ENCODE peak calls at places on chromosomes 16 and 17, in five cellular contexts. T, I, E, W and P are unnamed samples.

GRCh38 chr17:63445571-63446217 is 412 bp downstream of the CYB561 start:
- DNase-seq in E (peak), T (peak), I (peak), W (no peak), P (peak)

GRCh38 chr16:68367034-68367433 is 56.2 kb downstream of the PRMT7 start:
- DNase-seq in I (peak), T (peak), E (no peak), W (peak), P (peak)

GRCh38 chr17:208429-208828 is 27.0 kb upstream of the DOC2B start:
- DNase-seq in E (no peak), W (no peak), I (no peak), T (no peak), P (no peak)

GRCh38 chr16:86432691-86433090 is 77.6 kb upstream of the FOXF1 start:
- DNase-seq in E (no peak), W (no peak), I (peak), T (peak), P (no peak)

GRCh38 chr17:81018044-81018802 is 16.7 kb upstream of the BAIAP2 start:
- DNase-seq in W (no peak), T (peak), E (peak), I (peak), P (peak)

GRCh38 chr17:31491794-31492171 is 100.3 kb downstream of the RAB11FIP4 start:
- DNase-seq in W (peak), I (no peak), E (no peak), T (no peak), P (no peak)

GRCh38 chr17:41654908-41655607 is 30.7 kb upstream of the KRT17 start:
- DNase-seq in E (no peak), I (no peak), W (no peak), T (no peak), P (no peak)

GRCh38 chr17:35073991-35074627 is 10.6 kb upstream of the RFFL start:
- DNase-seq in W (no peak), E (no peak), I (no peak), T (no peak), P (no peak)

GRCh38 chr17:4715071-4715749 is 4.8 kb downstream of the ARRB2 start:
- DNase-seq in T (no peak), E (no peak), W (no peak), I (no peak), P (no peak)

GRCh38 chr17:70636517-70637133 is 467.3 kb downstream of the KCNJ2 start:
- DNase-seq in W (peak), T (peak), I (peak), E (peak), P (peak)

GRCh38 chr16:64910351-64910750 is 211.5 kb downstream of the CDH11 start:
- DNase-seq in W (no peak), I (peak), E (no peak), T (peak), P (peak)

GRCh38 chr17:50102164-50102991 is 7.2 kb downstream of the PDK2 start:
- DNase-seq in W (no peak), I (no peak), E (no peak), T (no peak), P (no peak)

GRCh38 chr16:8832383-8833100 is 34.9 kb downstream of the PMM2 start:
- DNase-seq in I (no peak), T (peak), E (no peak), W (no peak), P (no peak)

GRCh38 chr17:9968881-9969280 is 63.8 kb upstream of the RCVRN start:
- DNase-seq in W (no peak), T (no peak), E (no peak), I (peak), P (peak)

GRCh38 chr16:46911650-46912049 is 27.5 kb downstream of the GPT2 start:
- DNase-seq in W (no peak), E (no peak), T (no peak), I (no peak), P (no peak)

GRCh38 chr16:68993885-68994284 is 111.6 kb upstream of the HAS3 start:
- DNase-seq in W (no peak), E (no peak), I (peak), T (no peak), P (peak)

GRCh38 chr17:77246110-77247047 is 105.6 kb downstream of the SEC14L1 start:
- DNase-seq in T (no peak), E (peak), W (peak), I (no peak), P (no peak)

GRCh38 chr16:27313422-27314160 is at the start of gene IL4R:
- DNase-seq in W (peak), E (peak), I (peak), T (peak), P (peak)

GRCh38 chr16:64993464-64993863 is 128.4 kb downstream of the CDH11 start:
- DNase-seq in E (no peak), I (no peak), W (no peak), T (no peak), P (no peak)

GRCh38 chr16:89658221-89658879 is 714 bp downstream of the SPATA33 start:
- DNase-seq in I (peak), E (no peak), T (peak), W (peak), P (peak)

GRCh38 chr16:84773312-84773711 is 46.5 kb upstream of the CRISPLD2 start:
- DNase-seq in T (no peak), W (no peak), I (no peak), E (no peak), P (no peak)

GRCh38 chr16:13307255-13307654 is 405.9 kb downstream of the SHISA9 start:
- DNase-seq in E (no peak), W (no peak), T (no peak), I (peak), P (peak)

GRCh38 chr17:73324711-73325526 is 13.1 kb upstream of the CDC42EP4 start:
- DNase-seq in T (no peak), I (no peak), E (no peak), W (no peak), P (no peak)

GRCh38 chr17:63082273-63082861 is 116.3 kb downstream of the TANC2 start:
- DNase-seq in I (peak), T (no peak), W (no peak), E (peak), P (peak)

GRCh38 chr16:27600386-27600785 is 50.4 kb downstream of the KATNIP start:
- DNase-seq in W (no peak), E (no peak), T (peak), I (no peak), P (no peak)

GRCh38 chr17:11332706-11333105 is 91.7 kb downstream of the SHISA6 start:
- DNase-seq in T (no peak), I (no peak), E (no peak), W (no peak), P (no peak)

GRCh38 chr17:67212716-67213417 is 32.1 kb downstream of the HELZ start:
- DNase-seq in W (no peak), E (no peak), T (no peak), I (peak), P (peak)

GRCh38 chr16:4506450-4506849 is 30.3 kb downstream of the HMOX2 start:
- DNase-seq in E (peak), I (peak), T (peak), W (peak), P (peak)

GRCh38 chr17:19284005-19284959 is 47.1 kb downstream of the EPN2 start:
- DNase-seq in W (peak), E (peak), I (no peak), T (no peak), P (no peak)

GRCh38 chr16:6674071-6674470 is 658.6 kb upstream of the RBFOX1 start:
- DNase-seq in T (no peak), I (no peak), E (no peak), W (no peak), P (no peak)

GRCh38 chr16:67396775-67397450 is 3.6 kb upstream of the TPPP3 start:
- DNase-seq in I (no peak), E (no peak), T (no peak), W (no peak), P (no peak)

GRCh38 chr17:75049057-75049456 is 2.0 kb downstream of the KCTD2 start:
- DNase-seq in W (no peak), I (no peak), T (no peak), E (no peak), P (no peak)

GRCh38 chr17:31561469-31562412 is 170.3 kb downstream of the RAB11FIP4 start:
- DNase-seq in I (peak), W (peak), T (no peak), E (no peak), P (peak)

GRCh38 chr17:28982191-28982793 is 23.5 kb downstream of the SEZ6 start:
- DNase-seq in T (no peak), W (peak), I (peak), E (peak), P (no peak)

GRCh38 chr17:36864827-36865320 is 72.4 kb upstream of the LHX1 start:
- DNase-seq in E (no peak), I (no peak), W (no peak), T (no peak), P (no peak)

GRCh38 chr16:67537636-67538591 is 9.3 kb downstream of the RIPOR1 start:
- DNase-seq in T (peak), W (peak), I (peak), E (peak), P (peak)

GRCh38 chr17:77884967-77885641 is 73.4 kb upstream of the TNRC6C start:
- DNase-seq in T (no peak), I (no peak), W (no peak), E (no peak), P (no peak)

GRCh38 chr16:3642397-3643094 is 11.9 kb upstream of the DNASE1 start:
- DNase-seq in T (no peak), I (peak), W (no peak), E (no peak), P (no peak)

GRCh38 chr17:82463881-82464566 is 5.5 kb downstream of the NARF start:
- DNase-seq in E (no peak), W (no peak), T (no peak), I (no peak), P (no peak)

GRCh38 chr17:82464567-82464929 is 6.0 kb downstream of the NARF start:
- DNase-seq in T (no peak), I (no peak), E (no peak), W (no peak), P (no peak)

GRCh38 chr17:82463391-82463790 is 4.8 kb downstream of the NARF start:
- DNase-seq in T (no peak), W (no peak), E (no peak), I (no peak), P (no peak)

GRCh38 chr17:82461827-82462524 is 3.4 kb downstream of the NARF start:
- DNase-seq in T (no peak), I (no peak), E (no peak), W (no peak), P (no peak)

DNA sequence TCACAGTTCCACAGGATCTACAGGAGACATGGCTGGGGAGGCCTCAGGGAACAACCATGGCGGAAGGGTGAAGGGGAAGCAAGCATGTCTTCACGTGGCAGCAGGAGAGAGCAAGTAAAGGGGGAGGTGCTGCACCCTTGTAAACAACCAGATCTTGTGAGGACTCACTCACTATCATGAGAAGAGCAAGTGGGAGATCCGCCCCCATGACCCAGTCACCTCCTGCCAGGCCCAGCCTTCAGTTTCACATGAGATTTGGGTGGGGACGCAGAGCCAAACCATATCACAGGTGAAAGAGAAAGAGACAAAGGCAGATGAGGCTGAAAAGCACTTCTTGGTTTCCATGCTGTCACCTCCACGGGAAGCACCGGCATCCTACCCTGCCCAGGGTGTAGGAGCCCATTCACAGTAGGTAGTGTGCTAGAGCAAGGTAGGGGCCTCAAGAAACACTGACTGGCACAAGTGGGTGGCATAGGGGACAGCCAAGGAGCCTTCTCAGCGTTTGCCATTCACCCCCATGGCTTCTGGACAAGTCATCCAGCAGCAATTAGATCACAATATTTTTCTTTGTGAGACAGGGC is 6.6 kb downstream of the NARF start:
- DNase-seq in T (no peak), I (no peak), E (peak), W (no peak), P (no peak)
- H3K4me2 ChIP-seq in T (no peak), I (no peak), E (peak), W (no peak), P (no peak)

DNA sequence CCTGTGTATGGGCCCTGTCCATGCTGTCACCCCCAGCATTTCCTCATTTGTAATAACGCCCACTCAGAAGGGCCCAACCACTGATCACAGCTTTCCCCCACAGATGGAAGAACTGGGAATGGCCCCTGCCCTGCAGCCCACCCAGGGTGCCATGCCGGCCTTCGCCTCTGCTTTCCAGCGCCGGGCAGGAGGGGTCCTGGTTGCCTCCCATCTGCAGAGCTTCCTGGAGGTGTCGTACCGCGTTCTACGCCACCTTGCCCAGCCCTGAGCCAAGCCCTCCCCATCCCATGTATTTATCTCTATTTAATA is 1.4 kb downstream of the CSF3 start:
- DNase-seq in T (no peak), I (no peak), E (no peak), W (no peak), P (no peak)
- H3K4me3 ChIP-seq in T (no peak), I (no peak), E (no peak), W (no peak), P (no peak)

DNA sequence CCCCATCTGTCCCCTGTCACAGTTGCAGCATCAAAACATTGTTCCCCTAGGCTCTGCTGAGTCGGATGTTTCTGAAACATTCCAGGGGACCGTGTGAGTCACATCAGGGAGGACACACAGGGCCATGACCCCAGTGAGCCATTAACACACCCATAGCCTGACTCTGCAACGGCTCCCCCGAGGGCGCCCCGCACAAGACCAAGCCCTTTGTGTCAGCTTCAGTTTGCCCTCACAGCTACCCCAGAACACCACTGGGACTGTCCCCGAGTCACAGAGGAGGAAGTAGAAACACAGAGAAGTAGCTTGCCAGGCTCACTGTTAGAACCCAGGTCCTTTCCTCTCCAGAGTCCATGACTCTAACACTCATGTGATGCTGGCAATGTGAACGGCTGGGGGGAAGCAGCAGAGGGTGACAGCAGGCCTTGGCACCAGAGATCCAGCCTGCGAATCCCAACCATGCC is 63.2 kb upstream of the HSBP1 start:
- DNase-seq in W (no peak), T (no peak), E (no peak), I (peak), P (peak)
- H3K4me2 ChIP-seq in W (no peak), T (no peak), E (no peak), I (peak), P (peak)

DNA sequence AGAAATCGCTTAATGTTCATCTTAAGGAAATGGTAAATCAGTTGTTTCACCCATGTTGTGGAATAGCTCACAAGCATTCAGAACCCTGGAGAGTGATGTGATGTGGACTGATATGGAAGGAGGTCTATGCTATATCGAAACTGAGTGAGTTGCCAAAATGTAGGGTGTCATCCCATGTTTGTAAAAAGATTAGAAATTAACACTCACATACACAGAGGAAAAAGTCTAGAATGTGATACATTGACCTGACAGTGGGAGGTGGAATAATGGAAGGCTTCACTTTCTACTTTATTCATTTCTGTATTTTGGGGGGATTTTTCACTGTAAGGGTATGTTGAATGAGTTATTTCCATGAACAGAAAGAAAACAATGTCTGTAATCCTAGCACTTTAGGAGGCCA is 4.7 kb upstream of the PRM1 start:
- DNase-seq in T (no peak), E (no peak), W (no peak), I (no peak), P (no peak)
- H3K4me3 ChIP-seq in T (no peak), E (no peak), W (no peak), I (no peak), P (no peak)

DNA sequence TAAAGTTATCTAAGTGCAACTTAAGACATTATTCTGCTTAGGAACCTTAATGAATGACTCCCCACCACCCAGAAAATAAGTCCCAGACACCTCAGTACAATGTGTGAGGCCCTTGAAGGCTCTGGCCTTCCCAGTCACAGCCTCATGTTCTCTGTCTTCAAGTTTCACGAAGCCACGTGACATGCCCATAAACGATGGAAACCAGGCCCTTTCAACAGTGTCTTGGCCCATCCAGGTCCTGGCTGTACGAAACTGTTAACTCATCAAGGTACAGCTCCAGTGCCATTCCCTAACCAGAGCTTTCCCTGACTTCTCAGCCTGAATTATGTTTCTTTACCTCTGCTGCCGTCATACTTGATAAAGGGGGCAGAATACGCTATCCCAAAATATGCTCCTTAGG is 69.0 kb downstream of the ARHGAP17 start:
- DNase-seq in W (no peak), T (no peak), I (no peak), E (no peak), P (no peak)
- H3K4me2 ChIP-seq in W (no peak), T (no peak), I (no peak), E (no peak), P (no peak)

DNA sequence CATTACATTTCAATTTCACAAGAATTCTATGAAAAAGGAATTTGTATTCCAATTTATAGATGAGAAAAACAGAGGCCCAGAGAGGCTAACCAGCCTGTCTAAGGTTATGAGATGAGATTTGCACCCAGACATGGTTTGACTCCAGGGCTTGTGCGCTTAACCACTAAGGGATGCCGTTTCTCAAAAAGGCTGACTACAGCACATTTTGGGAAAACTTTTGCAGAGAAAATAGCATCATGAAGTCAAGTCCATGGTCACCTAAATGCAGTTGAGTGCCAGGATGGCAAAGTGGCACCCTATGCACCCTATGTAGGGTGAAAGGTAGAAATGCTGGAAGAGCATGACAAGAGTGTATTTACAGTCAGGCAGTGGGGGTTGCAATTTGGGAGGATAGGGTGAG is 144.2 kb upstream of the CACNG3 start:
- DNase-seq in I (no peak), E (no peak), W (no peak), T (no peak), P (no peak)
- H3K4me3 ChIP-seq in I (no peak), E (no peak), W (no peak), T (no peak), P (no peak)